ENCODE peak calls at places on chromosomes 11 and 22, in ten cellular contexts. A, I, O, V, K, P, C, L, H and T are unnamed samples.

GRCh38 chr22:32949719-32950118 is 108.5 kb downstream of the SYN3 start:
- DNase-seq in A (no peak), I (no peak), O (no peak), V (no peak), K (peak; percentile 6), P (no peak), C (no peak), L (no peak), H (no peak), T (no peak)

GRCh38 chr11:83724704-83725114 is 438.5 kb upstream of the CCDC90B start:
- DNase-seq in A (peak; percentile 1), I (no peak), O (peak; percentile 76), V (peak; percentile 17), K (no peak), P (no peak), C (peak; percentile 62), L (no peak), H (no peak), T (peak; percentile 4)

GRCh38 chr11:91446267-91446666 is 778.4 kb upstream of the FAT3 start:
- DNase-seq in A (no peak), I (no peak), O (no peak), V (no peak), K (no peak), P (no peak), C (no peak), L (no peak), H (no peak), T (no peak)

GRCh38 chr11:102459393-102459792 is 6.8 kb upstream of the TMEM123 start:
- DNase-seq in A (no peak), I (no peak), O (no peak), V (no peak), K (no peak), P (no peak), C (no peak), L (no peak), H (no peak), T (no peak)

GRCh38 chr11:108666373-108666772 is 1.5 kb downstream of the DDX10 start:
- DNase-seq in A (no peak), I (no peak), O (peak; percentile 45), V (no peak), K (peak; percentile 18), P (no peak), C (no peak), L (no peak), H (peak; percentile 13), T (no peak)

GRCh38 chr11:113874096-113874919 is 1.1 kb downstream of the USP28 start:
- DNase-seq in A (no peak), I (no peak), O (no peak), V (no peak), K (no peak), P (no peak), C (peak; percentile 36), L (no peak), H (peak; percentile 8), T (no peak)

GRCh38 chr11:18548001-18548400 is 21.3 kb upstream of the TSG101 start:
- DNase-seq in A (no peak), I (no peak), O (no peak), V (no peak), K (no peak), P (no peak), C (no peak), L (no peak), H (no peak), T (peak; percentile 10)

GRCh38 chr11:35851342-35851741 is 92.5 kb upstream of the LDLRAD3 start:
- DNase-seq in A (no peak), I (no peak), O (no peak), V (no peak), K (no peak), P (no peak), C (no peak), L (no peak), H (no peak), T (no peak)

GRCh38 chr22:37501610-37502341 is 15.6 kb upstream of the MFNG start:
- DNase-seq in A (peak; percentile 92), I (peak; percentile 77), O (no peak), V (no peak), K (peak; percentile 84), P (no peak), C (no peak), L (peak; percentile 31), H (peak; percentile 90), T (peak; percentile 38)

GRCh38 chr11:18710545-18710944 is 12.0 kb downstream of the TMEM86A start:
- DNase-seq in A (no peak), I (no peak), O (no peak), V (no peak), K (no peak), P (no peak), C (no peak), L (no peak), H (no peak), T (no peak)

GRCh38 chr11:69391192-69392103 is 90.0 kb upstream of the LINC01488 start:
- DNase-seq in A (no peak), I (no peak), O (no peak), V (no peak), K (no peak), P (no peak), C (no peak), L (no peak), H (no peak), T (no peak)

GRCh38 chr11:116853461-116854073 is 16.1 kb upstream of the APOA1 start:
- DNase-seq in A (peak; percentile 38), I (peak; percentile 88), O (no peak), V (no peak), K (peak; percentile 97), P (peak; percentile 22), C (peak; percentile 64), L (no peak), H (peak; percentile 97), T (peak; percentile 61)

GRCh38 chr22:27133951-27134664 is 476.7 kb downstream of the MIAT start:
- DNase-seq in A (peak; percentile 69), I (peak; percentile 93), O (no peak), V (no peak), K (peak; percentile 94), P (no peak), C (no peak), L (peak; percentile 57), H (peak; percentile 96), T (peak; percentile 60)

GRCh38 chr11:62880231-62880802 is 379 bp upstream of the SLC3A2 start:
- DNase-seq in A (peak; percentile 39), I (peak; percentile 69), O (no peak), V (no peak), K (peak; percentile 88), P (no peak), C (no peak), L (peak; percentile 60), H (peak; percentile 86), T (peak; percentile 85)

GRCh38 chr11:111983187-111983986 is 41.8 kb upstream of the DLAT start:
- DNase-seq in A (peak; percentile 61), I (no peak), O (peak; percentile 90), V (peak; percentile 56), K (no peak), P (no peak), C (no peak), L (no peak), H (peak; percentile 73), T (peak; percentile 2)

GRCh38 chr11:107683807-107684206 is 28.0 kb downstream of the SLN start:
- DNase-seq in A (no peak), I (no peak), O (peak; percentile 38), V (no peak), K (no peak), P (no peak), C (peak; percentile 9), L (no peak), H (no peak), T (no peak)

GRCh38 chr11:6315811-6316425 is 4.4 kb downstream of the CAVIN3 start:
- DNase-seq in A (peak; percentile 57), I (peak; percentile 57), O (peak; percentile 78), V (peak; percentile 55), K (peak; percentile 64), P (peak; percentile 1), C (peak; percentile 84), L (peak; percentile 47), H (peak; percentile 55), T (peak; percentile 47)

GRCh38 chr11:64234840-64235379 is 526 bp downstream of the VEGFB start:
- DNase-seq in A (peak; percentile 67), I (no peak), O (no peak), V (no peak), K (no peak), P (no peak), C (no peak), L (peak; percentile 68), H (no peak), T (no peak)

GRCh38 chr22:49209452-49210195 is 618.0 kb downstream of the BRD1 start:
- DNase-seq in A (no peak), I (no peak), O (peak; percentile 20), V (peak; percentile 38), K (no peak), P (no peak), C (no peak), L (no peak), H (no peak), T (no peak)

GRCh38 chr22:33014621-33015020 is 43.6 kb downstream of the SYN3 start:
- DNase-seq in A (no peak), I (no peak), O (no peak), V (no peak), K (no peak), P (no peak), C (no peak), L (no peak), H (no peak), T (no peak)

GRCh38 chr11:123454060-123454651 is 24.1 kb downstream of the GRAMD1B start:
- DNase-seq in A (no peak), I (peak; percentile 9), O (no peak), V (no peak), K (peak; percentile 27), P (peak; percentile 17), C (no peak), L (no peak), H (peak; percentile 68), T (no peak)

GRCh38 chr11:32796425-32796824 is 2.0 kb upstream of the CCDC73 start:
- DNase-seq in A (no peak), I (no peak), O (no peak), V (no peak), K (no peak), P (no peak), C (no peak), L (no peak), H (no peak), T (no peak)

GRCh38 chr11:81959341-81959740 is 774.3 kb downstream of the FAM181B start:
- DNase-seq in A (no peak), I (peak; percentile 14), O (peak; percentile 55), V (no peak), K (no peak), P (no peak), C (no peak), L (no peak), H (no peak), T (no peak)

GRCh38 chr11:128704517-128704916 is 10.6 kb downstream of the FLI1 start:
- DNase-seq in A (no peak), I (no peak), O (no peak), V (no peak), K (no peak), P (no peak), C (no peak), L (no peak), H (no peak), T (no peak)

GRCh38 chr11:104522650-104523049 is 358.7 kb upstream of the PDGFD start:
- DNase-seq in A (no peak), I (peak; percentile 20), O (no peak), V (no peak), K (peak; percentile 78), P (no peak), C (peak; percentile 97), L (no peak), H (peak; percentile 30), T (peak; percentile 2)

GRCh38 chr22:20033045-20033706 is 12.3 kb downstream of the TANGO2 start:
- DNase-seq in A (no peak), I (no peak), O (no peak), V (peak; percentile 24), K (no peak), P (no peak), C (peak; percentile 10), L (peak; percentile 61), H (no peak), T (peak; percentile 71)

GRCh38 chr22:42388130-42388797 is 43.9 kb downstream of the NFAM1 start:
- DNase-seq in A (no peak), I (no peak), O (no peak), V (peak; percentile 82), K (peak; percentile 23), P (no peak), C (peak; percentile 95), L (no peak), H (peak; percentile 26), T (no peak)

GRCh38 chr11:67022961-67023956 is at the start of gene SYT12:
- DNase-seq in A (peak; percentile 34), I (no peak), O (no peak), V (peak; percentile 54), K (peak; percentile 29), P (peak; percentile 16), C (peak; percentile 43), L (no peak), H (peak; percentile 45), T (no peak)